ENCODE peak calls at places on chromosomes 2 and 18, in six cellular contexts. X is SK-N-SH, F is HepG2, U is HL-60, R is GM12878, W is H1. N is an unnamed sample.
A peak's percentile ranks its signal among the peaks of the same experiment; 100 is the strongest.

GRCh38 chr2:123495241-123495640 is 529.8 kb upstream of the CNTNAP5 start:
- DNase-seq in X (no peak), F (no peak), U (no peak), R (no peak), W (no peak), N (no peak)

GRCh38 chr2:232354069-232354468 is 24.5 kb upstream of the ALPP start:
- DNase-seq in X (no peak), F (no peak), U (no peak), R (no peak), W (no peak), N (no peak)

GRCh38 chr2:189304360-189304759 is 124.8 kb upstream of the COL5A2 start:
- DNase-seq in X (no peak), F (no peak), U (no peak), R (no peak), W (no peak), N (no peak)

GRCh38 chr2:2797797-2798196 is 466.7 kb upstream of the MYT1L start:
- DNase-seq in X (no peak), F (no peak), U (no peak), R (no peak), W (no peak), N (no peak)

GRCh38 chr2:3254438-3254941 is 123.1 kb downstream of the EIPR1 start:
- DNase-seq in X (no peak), F (no peak), U (no peak), R (peak; percentile 39), W (no peak), N (no peak)

GRCh38 chr18:50190236-50190635 is 4.7 kb downstream of the MYO5B start:
- DNase-seq in X (no peak), F (peak; percentile 12), U (no peak), R (no peak), W (no peak), N (no peak)

GRCh38 chr2:167646557-167646956 is 600.8 kb downstream of the STK39 start:
- DNase-seq in X (no peak), F (no peak), U (no peak), R (no peak), W (no peak), N (no peak)

GRCh38 chr2:151347294-151347693 is 10.1 kb upstream of the TNFAIP6 start:
- DNase-seq in X (no peak), F (no peak), U (no peak), R (no peak), W (no peak), N (no peak)

DNA sequence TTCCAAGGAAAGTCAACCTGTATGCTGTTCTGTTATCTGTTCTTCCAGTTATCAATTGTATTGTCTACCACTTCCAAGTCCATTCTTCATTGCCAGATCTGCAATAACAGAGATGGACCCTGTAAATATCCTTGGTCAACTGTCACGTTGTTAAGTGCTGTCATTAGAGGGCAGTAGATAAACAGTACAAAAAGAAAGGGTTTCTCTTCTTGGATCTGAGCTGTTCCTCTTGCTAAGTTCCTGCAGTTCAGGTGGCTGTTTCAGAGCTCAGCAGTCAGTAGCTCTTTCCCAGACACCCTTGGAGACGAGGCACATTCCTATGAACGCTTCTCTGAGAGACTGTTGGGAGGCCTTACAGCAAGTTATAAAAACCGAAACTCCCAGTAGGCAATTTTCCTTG is 957.1 kb upstream of the CHAC2 start:
- DNase-seq in X (peak; percentile 2), F (no peak), U (no peak), R (no peak), W (no peak), N (no peak)
- TF ChIP-seq GABPA in X (no peak), F (no peak), U (no peak), R (no peak), W (no peak), N (no peak)

GRCh38 chr2:78654941-78655340 is 370.6 kb upstream of the REG3G start:
- DNase-seq in X (no peak), F (no peak), U (no peak), R (no peak), W (no peak), N (no peak)
- TF ChIP-seq GABPA in X (no peak), F (no peak), U (no peak), R (no peak), W (no peak), N (no peak)

DNA sequence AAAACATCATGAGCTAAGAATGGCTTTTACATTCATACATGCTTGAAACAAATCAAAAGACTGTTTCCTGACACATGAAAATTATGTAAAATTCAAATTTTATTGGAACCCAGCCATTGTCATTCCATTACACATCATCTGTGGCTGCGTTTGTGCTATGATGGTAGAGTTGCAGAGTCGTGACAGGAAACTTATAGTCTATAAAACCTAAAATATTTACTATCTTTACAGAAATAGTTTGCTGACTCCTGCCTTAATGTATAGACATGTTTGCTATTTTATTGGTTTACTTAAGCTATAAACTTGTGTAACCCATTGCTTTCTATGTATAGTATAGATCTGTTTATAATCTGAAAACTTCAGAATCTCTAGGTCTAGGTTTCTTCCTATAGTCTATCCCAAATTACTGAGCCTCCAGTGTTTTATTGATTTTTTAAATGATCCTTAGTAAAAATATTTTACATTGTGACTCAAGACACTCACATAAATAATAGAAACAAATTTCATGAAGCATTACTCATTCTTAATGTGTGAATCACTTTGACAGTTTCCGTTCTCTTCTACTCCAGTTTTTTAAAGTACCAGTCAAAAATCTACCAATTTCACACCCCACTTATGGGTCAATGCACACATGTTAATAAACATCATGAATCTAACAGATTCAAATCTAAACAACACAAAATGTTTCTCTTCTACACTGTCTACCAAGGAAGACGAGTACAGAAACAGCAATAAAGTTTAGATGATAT is 26.4 kb upstream of the MRPL19 start:
- DNase-seq in X (no peak), F (no peak), U (no peak), R (no peak), W (no peak), N (no peak)
- TF ChIP-seq GABPA in X (no peak), F (no peak), U (no peak), R (no peak), W (no peak), N (no peak)

DNA sequence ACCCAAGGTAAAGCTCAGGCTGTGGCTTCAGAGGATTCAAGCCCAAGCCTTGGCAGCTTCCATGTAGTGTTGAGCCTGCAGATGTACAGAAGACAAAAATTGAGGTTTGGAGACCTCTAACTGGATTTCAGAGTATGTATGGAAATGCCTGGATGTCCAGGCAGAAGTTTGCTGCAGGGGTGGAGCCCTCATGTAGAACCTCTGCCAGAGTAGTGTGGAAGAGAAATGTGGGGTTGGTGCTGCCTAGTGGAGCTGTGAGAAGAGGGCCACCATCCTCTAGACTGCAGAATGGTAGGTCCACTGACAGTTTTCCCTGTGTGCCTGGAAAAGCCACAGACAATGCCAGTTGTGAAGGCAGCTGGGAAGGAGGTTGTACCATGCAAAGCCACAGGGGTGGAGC is 239.9 kb downstream of the SPAG16 start:
- DNase-seq in X (no peak), F (no peak), U (no peak), R (no peak), W (no peak), N (no peak)
- TF ChIP-seq GABPA in X (no peak), F (no peak), U (no peak), R (no peak), W (no peak), N (no peak)

N was measured in K562.